ENCODE peak calls at places on chromosomes 13 and 19, in eight cellular contexts. R is SK-N-SH, X is WTC11, B is A549, T is HCT116, E is GM12878, L is K562, Z is endothelial cell of umbilical vein. U is an unnamed sample.
A peak's percentile ranks its signal among the peaks of the same experiment; 100 is the strongest.

GRCh38 chr19:1046836-1047695 is 7.2 kb downstream of the ABCA7 start:
- DNase-seq in R (no peak), X (no peak), B (no peak), T (no peak), E (no peak), L (no peak), Z (no peak), U (no peak)

GRCh38 chr19:38203197-38203596 is 20.8 kb downstream of the DPF1 start:
- DNase-seq in R (no peak), X (no peak), B (no peak), T (no peak), E (no peak), L (no peak), Z (no peak), U (no peak)

GRCh38 chr13:68023838-68024581 is 793.9 kb upstream of the PCDH9 start:
- DNase-seq in R (no peak), X (no peak), B (no peak), T (no peak), E (no peak), L (no peak), Z (no peak), U (no peak)

GRCh38 chr19:42295831-42296525 is 6.0 kb upstream of the PRR19 start:
- DNase-seq in R (peak; percentile 88), X (peak; percentile 97), B (peak; percentile 93), T (peak; percentile 61), E (peak; percentile 41), L (peak; percentile 86), Z (peak; percentile 72), U (peak; percentile 58)

GRCh38 chr19:46840157-46840942 is 10.3 kb downstream of the AP2S1 start:
- DNase-seq in R (peak; percentile 83), X (peak; percentile 66), B (no peak), T (no peak), E (no peak), L (peak; percentile 78), Z (peak; percentile 64), U (peak; percentile 92)

GRCh38 chr19:35224681-35225604 is 3.6 kb downstream of the FAM187B start:
- DNase-seq in R (no peak), X (peak; percentile 70), B (no peak), T (no peak), E (no peak), L (peak; percentile 91), Z (no peak), U (no peak)

GRCh38 chr13:19181621-19182485 is at the start of gene TUBA3C:
- DNase-seq in R (peak; percentile 32), X (no peak), B (no peak), T (no peak), E (no peak), L (peak; percentile 17), Z (no peak), U (no peak)

GRCh38 chr19:35462476-35462953 is 14.5 kb downstream of the FFAR2 start:
- DNase-seq in R (no peak), X (no peak), B (no peak), T (no peak), E (peak; percentile 96), L (no peak), Z (no peak), U (peak; percentile 75)

GRCh38 chr19:49453757-49454248 is 778 bp downstream of the ALDH16A1 start:
- DNase-seq in R (no peak), X (no peak), B (no peak), T (no peak), E (no peak), L (no peak), Z (no peak), U (no peak)

GRCh38 chr13:113989585-113990300 is 15.9 kb upstream of the C13orf46 start:
- DNase-seq in R (no peak), X (no peak), B (no peak), T (no peak), E (no peak), L (no peak), Z (no peak), U (peak; percentile 47)

GRCh38 chr19:46210634-46211033 is 18.9 kb upstream of the IGFL1 start:
- DNase-seq in R (no peak), X (no peak), B (no peak), T (peak; percentile 3), E (no peak), L (peak; percentile 34), Z (no peak), U (no peak)

GRCh38 chr19:46294475-46294874 is 2.4 kb upstream of the HIF3A start:
- DNase-seq in R (no peak), X (no peak), B (no peak), T (no peak), E (no peak), L (no peak), Z (no peak), U (no peak)

GRCh38 chr19:43622956-43623355 is 3.5 kb upstream of the ZNF428 start:
- DNase-seq in R (no peak), X (no peak), B (no peak), T (no peak), E (no peak), L (no peak), Z (no peak), U (no peak)

GRCh38 chr13:62537593-62537992 is 1121.9 kb upstream of the PCDH20 start:
- DNase-seq in R (no peak), X (no peak), B (no peak), T (no peak), E (no peak), L (no peak), Z (no peak), U (no peak)

GRCh38 chr13:65063753-65064152 is 2166.4 kb downstream of the PCDH9 start:
- DNase-seq in R (no peak), X (no peak), B (no peak), T (no peak), E (no peak), L (no peak), Z (peak; percentile 53), U (no peak)

GRCh38 chr19:15187026-15188007 is 13.5 kb downstream of the NOTCH3 start:
- DNase-seq in R (peak; percentile 73), X (peak; percentile 61), B (no peak), T (no peak), E (no peak), L (peak; percentile 64), Z (no peak), U (peak; percentile 30)

GRCh38 chr19:28542394-28543243 is 670.3 kb downstream of the UQCRFS1 start:
- DNase-seq in R (no peak), X (no peak), B (no peak), T (no peak), E (no peak), L (peak; percentile 68), Z (no peak), U (no peak)

GRCh38 chr19:41000310-41000737 is 9.2 kb downstream of the CYP2B6 start:
- DNase-seq in R (no peak), X (no peak), B (peak; percentile 28), T (peak; percentile 73), E (no peak), L (peak; percentile 37), Z (no peak), U (no peak)

GRCh38 chr13:24341439-24341838 is 32.1 kb downstream of the C1QTNF9 start:
- DNase-seq in R (no peak), X (no peak), B (no peak), T (peak; percentile 19), E (no peak), L (no peak), Z (no peak), U (peak; percentile 22)

GRCh38 chr19:7533281-7533819 is 2.2 kb upstream of the PNPLA6 start:
- DNase-seq in R (no peak), X (peak; percentile 66), B (no peak), T (no peak), E (no peak), L (no peak), Z (peak; percentile 51), U (no peak)

GRCh38 chr13:30339721-30340366 is 32.5 kb upstream of the KATNAL1 start:
- DNase-seq in R (no peak), X (no peak), B (no peak), T (no peak), E (no peak), L (peak; percentile 21), Z (no peak), U (peak; percentile 24)

GRCh38 chr13:73496711-73497110 is 437.9 kb downstream of the KLF5 start:
- DNase-seq in R (no peak), X (no peak), B (no peak), T (no peak), E (no peak), L (no peak), Z (no peak), U (no peak)

GRCh38 chr13:109883181-109884180 is 97.1 kb upstream of the IRS2 start:
- DNase-seq in R (no peak), X (no peak), B (no peak), T (no peak), E (no peak), L (no peak), Z (no peak), U (no peak)

GRCh38 chr13:51538626-51539179 is 45.6 kb upstream of the WDFY2 start:
- DNase-seq in R (no peak), X (no peak), B (no peak), T (no peak), E (no peak), L (no peak), Z (no peak), U (no peak)

GRCh38 chr13:51541809-51542258 is 42.4 kb upstream of the WDFY2 start:
- DNase-seq in R (no peak), X (no peak), B (no peak), T (no peak), E (no peak), L (peak; percentile 48), Z (no peak), U (no peak)

GRCh38 chr13:51541037-51541436 is 43.2 kb upstream of the WDFY2 start:
- DNase-seq in R (no peak), X (no peak), B (no peak), T (no peak), E (no peak), L (no peak), Z (no peak), U (no peak)

GRCh38 chr13:51539887-51540286 is 44.4 kb upstream of the WDFY2 start:
- DNase-seq in R (no peak), X (no peak), B (no peak), T (no peak), E (no peak), L (no peak), Z (no peak), U (peak; percentile 47)

GRCh38 chr13:51542358-51542972 is 41.8 kb upstream of the WDFY2 start:
- DNase-seq in R (peak; percentile 27), X (peak; percentile 24), B (no peak), T (no peak), E (no peak), L (no peak), Z (no peak), U (peak; percentile 66)
- TF ChIP-seq MAX in R (no peak), X (no peak), B (no peak), T (no peak), E (no peak), L (no peak), Z (no peak), U (peak; percentile 32)

GRCh38 chr13:81051873-81052272 is 710.9 kb upstream of the SPRY2 start:
- DNase-seq in R (peak; percentile 7), X (no peak), B (no peak), T (no peak), E (no peak), L (no peak), Z (peak; percentile 9), U (no peak)
- TF ChIP-seq CTCF in R (peak; percentile 41), X (no peak), B (no peak), T (no peak), E (peak; percentile 7), L (no peak), Z (no peak), U (no peak)

GRCh38 chr13:82356667-82357066 is 1525.6 kb downstream of the SLITRK1 start:
- DNase-seq in R (no peak), X (no peak), B (no peak), T (no peak), E (no peak), L (no peak), Z (no peak), U (peak; percentile 8)
- TF ChIP-seq MAX in R (no peak), X (no peak), B (no peak), T (no peak), E (no peak), L (no peak), Z (no peak), U (no peak)

GRCh38 chr19:10870955-10871603 is at the start of gene CARM1:
- DNase-seq in R (peak; percentile 100), X (peak; percentile 99), B (peak; percentile 84), T (peak; percentile 89), E (peak; percentile 79), L (peak; percentile 98), Z (peak; percentile 99), U (peak; percentile 96)
- TF ChIP-seq CTCF in R (peak; percentile 39), X (peak; percentile 56), B (peak; percentile 90), T (no peak), E (peak; percentile 66), L (peak; percentile 48), Z (peak; percentile 65), U (peak; percentile 35)